ENCODE peak calls at places on chromosomes 16 and 17, in ten cellular contexts. E is PC-9, J is SK-N-SH, Z is OCI-LY7, K is HepG2, N is IMR-90, O is MM.1S, G is GM23248, F is neuronal stem cell, B is HCT116. R is an unnamed sample. For H3K4me1, the result is how much of the 10 kb centered on the place peaks cover.

GRCh38 chr17:67293251-67294203 is 48.5 kb upstream of the HELZ start:
- DNase-seq in E (no peak), J (peak), Z (peak), K (peak), N (peak), O (peak), G (peak), F (peak), B (peak), R (peak)

GRCh38 chr17:44070455-44071197 is at the start of gene G6PC3:
- DNase-seq in E (peak), J (peak), Z (peak), K (peak), N (peak), O (peak), G (peak), F (peak), B (peak), R (peak)

GRCh38 chr16:79217375-79218011 is 383.0 kb downstream of the MAF start:
- DNase-seq in E (no peak), J (no peak), Z (no peak), K (no peak), N (no peak), O (peak), G (no peak), F (no peak), B (no peak), R (no peak)

GRCh38 chr17:20083460-20083859 is 74.3 kb downstream of the SPECC1 start:
- DNase-seq in E (no peak), J (no peak), Z (no peak), K (no peak), N (peak), O (no peak), G (peak), F (no peak), B (no peak), R (no peak)

GRCh38 chr17:36977568-36977967 is 28.8 kb downstream of the AATF start:
- DNase-seq in E (no peak), J (no peak), Z (no peak), K (no peak), N (no peak), O (no peak), G (no peak), F (no peak), B (no peak), R (no peak)

GRCh38 chr17:31074772-31075538 is 19.8 kb upstream of the NF1 start:
- DNase-seq in E (peak), J (no peak), Z (no peak), K (no peak), N (peak), O (no peak), G (peak), F (no peak), B (no peak), R (no peak)

GRCh38 chr16:15054357-15055140 is 1.3 kb downstream of the NTAN1 start:
- DNase-seq in E (no peak), J (no peak), Z (no peak), K (no peak), N (no peak), O (no peak), G (peak), F (no peak), B (no peak), R (no peak)

GRCh38 chr16:56203052-56203451 is 11.8 kb downstream of the GNAO1 start:
- DNase-seq in E (no peak), J (peak), Z (peak), K (peak), N (peak), O (peak), G (peak), F (no peak), B (peak), R (peak)

GRCh38 chr17:28849281-28849680 is 5.5 kb upstream of the ERAL1 start:
- DNase-seq in E (no peak), J (peak), Z (no peak), K (no peak), N (no peak), O (no peak), G (peak), F (no peak), B (no peak), R (no peak)

GRCh38 chr16:51592013-51592501 is 441.0 kb upstream of the SALL1 start:
- DNase-seq in E (no peak), J (no peak), Z (no peak), K (no peak), N (no peak), O (no peak), G (no peak), F (no peak), B (no peak), R (no peak)

GRCh38 chr17:71284032-71284755 is 836.6 kb upstream of the SOX9 start:
- DNase-seq in E (no peak), J (no peak), Z (no peak), K (no peak), N (no peak), O (no peak), G (no peak), F (no peak), B (no peak), R (no peak)

GRCh38 chr17:71286625-71287024 is 834.2 kb upstream of the SOX9 start:
- DNase-seq in E (no peak), J (no peak), Z (no peak), K (no peak), N (no peak), O (no peak), G (no peak), F (no peak), B (no peak), R (no peak)

GRCh38 chr17:71283486-71283885 is 837.3 kb upstream of the SOX9 start:
- DNase-seq in E (no peak), J (no peak), Z (no peak), K (no peak), N (no peak), O (no peak), G (no peak), F (no peak), B (no peak), R (no peak)

GRCh38 chr17:71287246-71287828 is 833.5 kb upstream of the SOX9 start:
- DNase-seq in E (no peak), J (peak), Z (no peak), K (no peak), N (no peak), O (no peak), G (peak), F (no peak), B (no peak), R (no peak)
- H2AFZ ChIP-seq in E (no peak), J (peak), Z (no peak), K (no peak), N (peak), O (no peak), G (peak), F (no peak), B (no peak), R (no peak)

DNA sequence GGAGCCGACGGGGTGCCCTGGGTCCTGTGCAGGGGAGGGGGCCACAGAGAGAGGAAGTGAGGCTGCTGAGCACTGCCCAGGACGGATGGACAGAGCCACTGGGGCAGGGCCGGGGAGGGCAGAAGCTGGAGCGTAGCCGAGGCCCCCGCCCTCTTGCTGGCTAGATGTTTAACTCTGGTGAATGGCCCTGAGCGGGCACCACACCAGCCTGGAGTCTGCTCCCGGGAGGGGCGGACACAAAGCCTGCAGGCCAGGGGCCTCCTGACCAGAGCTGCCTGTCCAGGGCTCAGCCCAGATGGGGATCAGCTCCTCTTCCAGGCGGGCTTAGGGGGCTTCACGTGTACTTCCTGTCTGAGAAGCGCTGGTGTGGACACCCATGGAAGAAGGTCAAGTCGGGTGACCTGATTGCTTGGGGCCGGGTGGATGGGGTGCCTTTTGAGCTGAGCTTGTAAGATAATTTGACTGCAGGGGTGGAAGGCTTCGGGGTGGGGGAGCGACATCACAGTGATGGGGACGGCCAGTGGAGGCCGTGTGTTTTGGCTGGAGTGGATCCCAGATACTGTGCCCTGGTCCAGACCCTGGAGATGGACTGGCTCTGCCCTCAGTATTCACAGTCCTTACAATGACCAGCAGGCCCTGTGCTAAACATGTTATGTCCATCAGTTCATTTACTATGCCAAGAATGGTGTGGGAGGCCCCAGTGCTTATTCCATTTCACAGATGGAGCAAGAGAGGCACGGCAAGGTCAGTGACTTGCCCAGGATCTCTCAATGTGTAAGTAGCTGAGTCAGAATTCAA is 33.7 kb upstream of the CIBAR2 start:
- DNase-seq in E (no peak), J (peak), Z (no peak), K (no peak), N (no peak), O (no peak), G (no peak), F (no peak), B (no peak), R (peak)
- H3K4me1 ChIP-seq in E (under half), J (under half), Z (under half), K (half or more), N (under half), O (under half), G (under half), F (under half), B (under half), R (under half)

DNA sequence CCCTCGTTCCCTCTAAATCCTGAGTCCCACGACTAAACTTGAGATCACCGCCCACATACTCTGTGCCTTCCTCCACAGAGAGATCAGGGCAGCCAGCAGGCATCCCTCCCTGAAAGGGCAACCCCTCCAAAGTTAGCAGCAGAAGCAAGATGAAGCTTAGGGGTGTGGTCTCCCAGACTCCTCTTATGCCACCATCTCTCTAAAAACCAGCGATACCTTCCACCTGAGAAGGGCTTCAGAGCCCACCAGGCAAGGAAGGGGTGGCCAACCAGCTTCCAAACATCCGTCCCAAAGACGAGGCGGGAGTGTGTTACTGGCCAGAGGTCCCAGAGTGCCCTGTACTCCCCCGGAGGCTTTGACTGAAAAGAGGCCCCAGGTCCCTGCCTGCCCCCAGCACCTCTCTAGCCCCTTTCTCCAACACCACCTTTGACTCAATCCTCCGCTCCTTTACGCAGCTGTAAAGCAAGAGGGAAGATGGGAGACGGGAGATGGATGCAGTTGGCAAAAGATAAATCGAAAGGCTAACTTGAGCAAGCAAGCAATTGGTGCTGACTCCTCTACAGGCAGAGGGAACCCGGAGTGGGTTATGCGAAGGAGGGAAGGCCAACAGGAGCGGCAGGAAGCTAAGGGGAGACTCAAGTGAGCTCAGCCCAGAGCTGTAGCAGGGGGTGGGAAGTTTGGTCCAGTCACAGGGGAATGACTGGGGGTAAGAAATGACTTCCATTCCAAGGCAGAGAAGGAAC is 1.1 kb downstream of the ST3GAL2 start:
- DNase-seq in E (no peak), J (peak), Z (peak), K (no peak), N (peak), O (no peak), G (peak), F (no peak), B (no peak), R (peak)
- H2AFZ ChIP-seq in E (no peak), J (no peak), Z (no peak), K (no peak), N (peak), O (no peak), G (peak), F (peak), B (no peak), R (no peak)

DNA sequence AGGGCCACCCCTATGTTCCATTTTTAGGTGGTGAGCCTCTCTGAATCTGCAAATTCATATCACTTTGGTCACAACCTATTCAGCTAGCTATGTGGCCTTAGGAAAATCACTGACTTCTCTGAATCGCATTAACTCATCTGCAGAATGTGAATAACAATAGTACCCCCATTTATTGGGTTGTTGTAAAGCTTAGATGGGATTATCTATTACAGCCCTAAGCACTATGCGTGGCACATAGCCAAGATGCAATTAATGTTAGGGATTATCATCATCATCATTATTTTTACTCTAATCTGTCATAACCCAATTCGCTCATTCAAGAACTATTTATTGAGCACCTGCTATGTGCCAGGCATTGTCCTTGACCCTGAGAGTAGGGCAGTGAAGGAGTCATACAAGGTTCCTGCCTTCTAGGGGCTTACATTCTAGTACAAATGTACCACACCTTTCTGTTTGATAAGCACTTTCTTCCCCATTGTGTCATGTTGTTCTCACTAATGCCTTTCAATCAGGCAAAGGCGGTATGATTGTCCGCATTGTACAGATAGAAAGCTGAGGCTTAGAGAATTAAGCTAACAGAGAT is 38.5 kb downstream of the CHD9 start:
- DNase-seq in E (no peak), J (no peak), Z (no peak), K (no peak), N (no peak), O (peak), G (no peak), F (no peak), B (no peak), R (no peak)
- H3K4me1 ChIP-seq in E (under half), J (under half), Z (half or more), K (half or more), N (under half), O (half or more), G (under half), F (under half), B (under half), R (half or more)

GRCh38 chr16:568401-569258 is 1.1 kb upstream of the PIGQ start:
- DNase-seq in E (no peak), J (no peak), Z (no peak), K (no peak), N (no peak), O (no peak), G (no peak), F (no peak), B (no peak), R (peak)

GRCh38 chr16:565420-566330 is 1.1 kb upstream of the NHLRC4 start:
- DNase-seq in E (no peak), J (peak), Z (no peak), K (no peak), N (peak), O (no peak), G (no peak), F (no peak), B (no peak), R (no peak)

GRCh38 chr16:569445-570254 is at the start of gene PIGQ:
- DNase-seq in E (no peak), J (peak), Z (peak), K (peak), N (peak), O (peak), G (peak), F (peak), B (no peak), R (peak)

GRCh38 chr16:566475-567361 is at the start of gene NHLRC4:
- DNase-seq in E (no peak), J (peak), Z (peak), K (peak), N (peak), O (peak), G (peak), F (no peak), B (no peak), R (peak)

DNA sequence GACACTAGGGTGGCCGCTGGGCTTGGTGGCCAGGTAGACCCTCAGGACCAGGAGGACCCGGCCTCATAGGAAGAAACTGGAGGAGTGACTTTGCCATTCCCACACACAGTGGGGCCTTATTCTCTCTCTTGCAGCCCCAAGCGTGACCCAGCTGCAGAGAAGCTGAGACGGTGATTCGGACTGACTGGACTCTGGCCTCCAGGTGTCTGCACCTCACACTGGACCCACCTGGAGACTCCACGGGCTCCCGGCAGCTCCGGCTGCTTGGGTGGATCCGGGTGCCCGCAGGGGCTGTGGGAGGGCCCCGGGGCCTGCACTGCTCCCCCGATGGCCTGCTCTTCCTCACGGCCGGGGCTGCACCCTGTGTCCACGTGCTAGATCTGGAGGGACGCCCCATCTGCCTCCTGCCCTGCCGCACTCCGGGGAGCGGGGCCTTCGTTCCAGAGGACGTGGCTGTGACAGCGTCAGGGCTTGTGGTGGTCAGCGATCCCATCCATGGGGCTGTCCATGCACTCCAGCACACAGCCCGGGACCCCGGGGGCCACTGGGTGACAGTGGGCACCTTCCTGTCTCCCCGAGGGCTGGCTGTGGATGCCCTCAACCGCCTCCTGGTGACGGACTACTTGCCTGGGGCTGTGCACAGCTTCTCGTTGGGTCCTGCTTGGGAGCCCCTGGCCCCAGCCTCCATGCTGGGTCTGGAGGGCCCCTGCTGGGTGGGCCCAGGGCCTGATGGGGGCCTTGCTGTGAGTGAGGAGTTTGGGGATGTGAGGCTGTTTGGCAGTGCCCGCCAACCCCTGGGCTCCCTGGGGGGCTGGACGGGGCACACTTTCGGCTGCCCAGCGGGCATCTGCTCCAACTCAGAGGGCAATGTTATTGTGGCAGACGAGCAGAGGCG is 804 bp downstream of the NHLRC4 start:
- DNase-seq in E (no peak), J (no peak), Z (no peak), K (no peak), N (no peak), O (no peak), G (no peak), F (no peak), B (no peak), R (no peak)
- H2AFZ ChIP-seq in E (no peak), J (no peak), Z (peak), K (no peak), N (peak), O (peak), G (no peak), F (no peak), B (no peak), R (no peak)

DNA sequence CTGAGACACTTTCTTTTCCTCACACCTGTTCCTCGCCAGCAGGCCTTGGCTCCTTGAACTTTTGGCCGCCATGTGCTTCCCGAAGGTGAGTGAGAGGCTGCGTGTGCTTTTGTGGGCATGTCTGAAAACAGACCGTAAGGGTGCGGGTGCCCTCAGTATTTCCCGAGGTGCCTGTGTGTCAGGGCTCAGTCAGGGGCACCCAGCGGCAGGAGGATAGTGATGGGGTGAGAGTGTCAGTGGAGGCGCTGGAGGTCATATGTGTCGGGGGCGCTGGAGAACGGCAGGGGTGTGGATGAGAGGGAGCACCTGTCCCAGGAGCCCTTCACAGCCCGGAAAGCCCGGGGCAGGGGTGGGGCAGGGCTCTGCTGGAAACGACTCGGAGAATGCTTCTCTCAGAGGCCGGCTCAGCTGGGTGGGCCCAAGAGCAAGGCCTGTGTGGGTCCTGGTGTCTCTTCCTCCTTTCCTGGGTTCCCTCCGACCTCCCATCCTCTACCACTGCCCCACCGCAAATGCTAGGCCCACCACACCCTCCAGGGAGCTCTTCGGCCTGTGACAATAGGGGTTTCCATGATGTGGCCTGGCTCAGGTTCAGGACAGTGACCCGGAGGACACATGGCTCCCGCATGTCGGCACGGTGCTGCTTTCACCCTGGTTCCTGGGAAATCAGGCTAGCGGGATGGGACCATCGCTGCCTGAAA is 451 bp downstream of the IL32 start:
- DNase-seq in E (no peak), J (no peak), Z (no peak), K (no peak), N (no peak), O (no peak), G (no peak), F (no peak), B (no peak), R (no peak)
- H3K4me1 ChIP-seq in E (under half), J (under half), Z (under half), K (under half), N (under half), O (under half), G (under half), F (under half), B (under half), R (under half)

GRCh38 chr17:75270218-75270965 is 639 bp downstream of the MIF4GD start:
- DNase-seq in E (peak), J (peak), Z (peak), K (peak), N (peak), O (peak), G (peak), F (peak), B (peak), R (peak)

GRCh38 chr17:75272848-75273184 is 1.8 kb upstream of the MIF4GD start:
- DNase-seq in E (no peak), J (no peak), Z (peak), K (no peak), N (no peak), O (no peak), G (no peak), F (no peak), B (no peak), R (no peak)

GRCh38 chr17:75270966-75271232 is at the start of gene MIF4GD:
- DNase-seq in E (no peak), J (no peak), Z (no peak), K (no peak), N (peak), O (no peak), G (no peak), F (no peak), B (no peak), R (no peak)

GRCh38 chr17:75271233-75271954 is 363 bp upstream of the MIF4GD start:
- DNase-seq in E (no peak), J (peak), Z (peak), K (peak), N (no peak), O (peak), G (peak), F (peak), B (no peak), R (peak)

GRCh38 chr17:75271955-75272847 is 1.2 kb upstream of the MIF4GD start:
- DNase-seq in E (no peak), J (peak), Z (peak), K (no peak), N (peak), O (peak), G (peak), F (no peak), B (no peak), R (peak)
- H2AFZ ChIP-seq in E (peak), J (peak), Z (no peak), K (no peak), N (peak), O (peak), G (peak), F (peak), B (no peak), R (peak)